ENCODE peak calls at places on chromosomes 4 and X, in seven cellular contexts. S is adrenal gland; M is NCI-H345; Q is activated naive CD4-positive, alpha-beta T cell treated with anti-CD3 and anti-CD28 coated beads, Interleukin-2, amount 50 U/mL, for 72 hours; A is NCI-H1694 treated with DMSO at 0.1 percent for 48 hours; T is pancreas; O is GM20000. F is an unnamed sample.

GRCh38 chr4:152936446-152937279 is 540 bp downstream of the FHDC1 start:
- DNase-seq in S (no peak), M (no peak), Q (peak; percentile 31), A (no peak), T (peak; percentile 48), O (peak; percentile 74), F (peak; percentile 56)

GRCh38 chr4:183838987-183839712 is 66.0 kb upstream of the STOX2 start:
- DNase-seq in S (no peak), M (no peak), Q (no peak), A (peak; percentile 67), T (no peak), O (no peak), F (no peak)

GRCh38 chr4:115042496-115042895 is 70.9 kb downstream of the NDST4 start:
- DNase-seq in S (no peak), M (no peak), Q (no peak), A (no peak), T (no peak), O (no peak), F (no peak)

GRCh38 chr4:15004701-15005301 is 2.5 kb downstream of the CPEB2 start:
- DNase-seq in S (peak; percentile 85), M (peak; percentile 23), Q (peak; percentile 43), A (no peak), T (peak; percentile 89), O (peak; percentile 49), F (peak; percentile 91)

GRCh38 chr4:900073-900472 is 32.0 kb downstream of the GAK start:
- DNase-seq in S (no peak), M (no peak), Q (no peak), A (no peak), T (no peak), O (no peak), F (no peak)

GRCh38 chr4:98745372-98745771 is 87.0 kb upstream of the TSPAN5 start:
- DNase-seq in S (peak; percentile 26), M (no peak), Q (no peak), A (peak; percentile 1), T (no peak), O (no peak), F (peak; percentile 24)

GRCh38 chr4:10762541-10762940 is 78.0 kb upstream of the CLNK start:
- DNase-seq in S (no peak), M (no peak), Q (no peak), A (peak; percentile 3), T (no peak), O (no peak), F (no peak)

GRCh38 chrX:43676960-43677582 is 21.0 kb downstream of the MAOA start:
- DNase-seq in S (no peak), M (no peak), Q (no peak), A (no peak), T (no peak), O (no peak), F (no peak)

GRCh38 chrX:152902502-152902820 is 4.6 kb downstream of the ZNF185 start:
- DNase-seq in S (no peak), M (no peak), Q (no peak), A (no peak), T (no peak), O (no peak), F (no peak)

GRCh38 chr4:60201052-60201673 is 999.0 kb upstream of the ADGRL3 start:
- DNase-seq in S (peak; percentile 45), M (peak; percentile 41), Q (peak; percentile 46), A (peak; percentile 40), T (peak; percentile 41), O (peak; percentile 19), F (peak; percentile 13)

GRCh38 chr4:156223985-156224384 is 270.3 kb upstream of the CTSO start:
- DNase-seq in S (no peak), M (peak; percentile 68), Q (no peak), A (no peak), T (no peak), O (no peak), F (no peak)

GRCh38 chr4:153152453-153153338 is 51.5 kb upstream of the TRIM2 start:
- DNase-seq in S (peak; percentile 41), M (peak; percentile 54), Q (peak; percentile 74), A (peak; percentile 55), T (peak; percentile 52), O (peak; percentile 44), F (peak; percentile 70)

GRCh38 chr4:36402008-36402758 is 120.8 kb downstream of the DTHD1 start:
- DNase-seq in S (no peak), M (no peak), Q (no peak), A (no peak), T (no peak), O (no peak), F (no peak)

GRCh38 chrX:40108084-40108958 is 10.6 kb upstream of the BCOR start:
- DNase-seq in S (peak; percentile 54), M (peak; percentile 69), Q (no peak), A (peak; percentile 62), T (peak; percentile 80), O (no peak), F (peak; percentile 62)

GRCh38 chr4:140005699-140006098 is 148.3 kb downstream of the MAML3 start:
- DNase-seq in S (no peak), M (peak; percentile 12), Q (no peak), A (peak; percentile 55), T (no peak), O (no peak), F (no peak)

GRCh38 chrX:97158270-97158669 is 274.6 kb downstream of the RPA4 start:
- DNase-seq in S (no peak), M (peak; percentile 29), Q (no peak), A (no peak), T (no peak), O (no peak), F (no peak)

GRCh38 chrX:54950730-54951375 is 30.2 kb downstream of the TRO start:
- DNase-seq in S (no peak), M (peak; percentile 89), Q (no peak), A (no peak), T (peak; percentile 40), O (no peak), F (no peak)

GRCh38 chr4:174503079-174503724 is 19.1 kb downstream of the HPGD start:
- DNase-seq in S (no peak), M (no peak), Q (no peak), A (no peak), T (no peak), O (no peak), F (peak; percentile 53)

GRCh38 chr4:102675142-102675541 is 85.6 kb downstream of the MANBA start:
- DNase-seq in S (no peak), M (no peak), Q (no peak), A (no peak), T (no peak), O (no peak), F (no peak)

GRCh38 chr4:31007858-31008257 is 287.7 kb downstream of the PCDH7 start:
- DNase-seq in S (no peak), M (no peak), Q (no peak), A (no peak), T (no peak), O (no peak), F (no peak)

GRCh38 chr4:82447886-82448285 is 17.5 kb downstream of the ENOPH1 start:
- DNase-seq in S (no peak), M (no peak), Q (no peak), A (no peak), T (no peak), O (no peak), F (no peak)

GRCh38 chr4:120667102-120667501 is 255.4 kb downstream of the PRDM5 start:
- DNase-seq in S (no peak), M (no peak), Q (no peak), A (no peak), T (no peak), O (no peak), F (no peak)

GRCh38 chr4:153553820-153554173 is 87.6 kb downstream of the TMEM131L start:
- DNase-seq in S (no peak), M (no peak), Q (no peak), A (no peak), T (no peak), O (no peak), F (no peak)

GRCh38 chr4:10664408-10664807 is 20.2 kb downstream of the CLNK start:
- DNase-seq in S (no peak), M (no peak), Q (no peak), A (no peak), T (no peak), O (no peak), F (no peak)

GRCh38 chr4:138400528-138400927 is 158.4 kb upstream of the SLC7A11 start:
- DNase-seq in S (no peak), M (no peak), Q (no peak), A (no peak), T (no peak), O (no peak), F (no peak)

GRCh38 chr4:53100801-53101581 is 238.9 kb downstream of the RASL11B start:
- DNase-seq in S (no peak), M (no peak), Q (no peak), A (no peak), T (no peak), O (no peak), F (no peak)

GRCh38 chr4:118400362-118400761 is 47.6 kb upstream of the PRSS12 start:
- DNase-seq in S (no peak), M (no peak), Q (no peak), A (no peak), T (no peak), O (no peak), F (no peak)

GRCh38 chr4:188372051-188372450 is 232.8 kb downstream of the TRIML1 start:
- DNase-seq in S (no peak), M (no peak), Q (no peak), A (no peak), T (no peak), O (no peak), F (no peak)

GRCh38 chr4:184831153-184831552 is 5.4 kb upstream of the ACSL1 start:
- DNase-seq in S (no peak), M (no peak), Q (no peak), A (no peak), T (no peak), O (no peak), F (no peak)

GRCh38 chrX:150972450-150972849 is 10.7 kb upstream of the HMGB3 start:
- DNase-seq in S (no peak), M (no peak), Q (no peak), A (no peak), T (no peak), O (no peak), F (no peak)

GRCh38 chr4:73019462-73020047 is 50.0 kb downstream of the COX18 start:
- DNase-seq in S (no peak), M (peak; percentile 35), Q (peak; percentile 17), A (peak; percentile 29), T (no peak), O (peak; percentile 25), F (no peak)

GRCh38 chrX:108148524-108148923 is 56.9 kb downstream of the ATG4A start:
- DNase-seq in S (no peak), M (no peak), Q (peak; percentile 7), A (no peak), T (no peak), O (peak; percentile 7), F (no peak)

GRCh38 chr4:147596377-147596776 is 20.8 kb upstream of the TMEM184C start:
- DNase-seq in S (no peak), M (no peak), Q (no peak), A (no peak), T (no peak), O (peak; percentile 25), F (no peak)

GRCh38 chr4:188127157-188127874 is 11.9 kb upstream of the TRIML1 start:
- DNase-seq in S (peak; percentile 39), M (no peak), Q (no peak), A (no peak), T (no peak), O (no peak), F (no peak)

GRCh38 chrX:134821370-134821769 is 163.1 kb upstream of the PLAC1 start:
- DNase-seq in S (no peak), M (no peak), Q (no peak), A (no peak), T (no peak), O (no peak), F (no peak)

F was measured in transverse colon.